ENCODE peak calls at places on chromosomes 4 and X, in six cellular contexts. V is ACHN, Y is NCI-H1417 treated with DMSO at 0.1 percent for 48 hours, D is heart left ventricle, A is ovary, H is LoVo. N is an unnamed sample.
A peak's percentile ranks its signal among the peaks of the same experiment; 100 is the strongest.

GRCh38 chrX:69079278-69079677 is 86.0 kb downstream of the PJA1 start:
- DNase-seq in V (no peak), Y (no peak), D (no peak), A (no peak), H (no peak), N (no peak)

GRCh38 chrX:119249836-119250340 is 13.8 kb downstream of the PGRMC1 start:
- DNase-seq in V (peak; percentile 3), Y (no peak), D (no peak), A (no peak), H (no peak), N (no peak)

GRCh38 chrX:18010251-18010650 is 149.2 kb upstream of the RAI2 start:
- DNase-seq in V (no peak), Y (peak; percentile 7), D (no peak), A (no peak), H (no peak), N (no peak)

GRCh38 chrX:119067023-119067739 is 5.6 kb upstream of the CT47C1 start:
- DNase-seq in V (peak; percentile 42), Y (no peak), D (peak; percentile 48), A (peak; percentile 69), H (peak; percentile 35), N (peak; percentile 52)

GRCh38 chrX:12975670-12975965 is 708 bp downstream of the TMSB4X start:
- DNase-seq in V (no peak), Y (no peak), D (peak; percentile 57), A (no peak), H (no peak), N (no peak)

GRCh38 chr4:144621681-144622080 is 24.3 kb upstream of the HHIP start:
- DNase-seq in V (no peak), Y (no peak), D (no peak), A (no peak), H (no peak), N (no peak)

GRCh38 chr4:96093563-96093962 is 253.7 kb downstream of the PDHA2 start:
- DNase-seq in V (no peak), Y (no peak), D (no peak), A (no peak), H (no peak), N (no peak)

GRCh38 chr4:2075987-2076907 is 17.1 kb downstream of the NAT8L start:
- DNase-seq in V (no peak), Y (no peak), D (no peak), A (no peak), H (no peak), N (no peak)

GRCh38 chr4:123299212-123299651 is 97.4 kb upstream of the SPRY1 start:
- DNase-seq in V (no peak), Y (no peak), D (no peak), A (no peak), H (no peak), N (peak; percentile 65)

GRCh38 chr4:97016186-97016945 is 1126.9 kb downstream of the STPG2 start:
- DNase-seq in V (peak; percentile 7), Y (no peak), D (no peak), A (no peak), H (no peak), N (no peak)

GRCh38 chr4:26051278-26051677 is 137.3 kb downstream of the SMIM20 start:
- DNase-seq in V (no peak), Y (no peak), D (no peak), A (no peak), H (no peak), N (no peak)

GRCh38 chr4:158155656-158156356 is 17.0 kb downstream of the GASK1B start:
- DNase-seq in V (no peak), Y (no peak), D (no peak), A (no peak), H (peak; percentile 26), N (no peak)

GRCh38 chrX:130083656-130084382 is 26.5 kb downstream of the ELF4 start:
- DNase-seq in V (no peak), Y (no peak), D (peak; percentile 42), A (no peak), H (no peak), N (no peak)

GRCh38 chr4:109658871-109659410 is 44.3 kb downstream of the CASP6 start:
- DNase-seq in V (no peak), Y (no peak), D (no peak), A (no peak), H (no peak), N (no peak)

GRCh38 chr4:41991916-41992767 is 1.8 kb downstream of the SLC30A9 start:
- DNase-seq in V (peak; percentile 12), Y (no peak), D (no peak), A (no peak), H (peak; percentile 79), N (no peak)

GRCh38 chrX:30282527-30282926 is 26.7 kb downstream of the NR0B1 start:
- DNase-seq in V (peak; percentile 1), Y (no peak), D (no peak), A (no peak), H (no peak), N (no peak)

GRCh38 chr4:122591196-122591595 is 29.7 kb downstream of the IL21 start:
- DNase-seq in V (no peak), Y (no peak), D (no peak), A (no peak), H (no peak), N (no peak)

GRCh38 chr4:114495471-114495928 is 103.1 kb upstream of the UGT8 start:
- DNase-seq in V (no peak), Y (no peak), D (no peak), A (no peak), H (no peak), N (no peak)

N was measured in PC-9.